ENCODE peak calls at places on chromosomes 11 and 22, in seven cellular contexts. Q is memory B cell, S is right atrium auricular region, T is mucosa of descending colon, O is T47D, B is RCC 7860, E is NAMALWA. Z is an unnamed sample.
A peak's percentile ranks its signal among the peaks of the same experiment; 100 is the strongest.

GRCh38 chr22:43320943-43321900 is 21.9 kb downstream of the SCUBE1 start:
- DNase-seq in S (no peak), O (no peak), B (no peak), T (no peak), E (no peak), Q (no peak), Z (no peak)

GRCh38 chr11:45924927-45925326 is 2.5 kb downstream of the LARGE2 start:
- DNase-seq in T (no peak), O (no peak), S (no peak), Q (no peak), E (no peak), B (no peak), Z (no peak)

GRCh38 chr11:102730036-102730815 is 5.5 kb upstream of the MMP8 start:
- DNase-seq in O (no peak), B (no peak), E (no peak), T (no peak), S (no peak), Q (no peak), Z (no peak)

GRCh38 chr11:69140635-69141034 is 15.1 kb upstream of the SMIM38 start:
- DNase-seq in B (no peak), S (no peak), Q (no peak), T (no peak), O (no peak), E (no peak), Z (no peak)

GRCh38 chr11:121595717-121596156 is 143.0 kb upstream of the SORL1-AS1 start:
- DNase-seq in Q (no peak), T (no peak), E (no peak), O (peak; percentile 47), B (peak; percentile 64), S (peak; percentile 80), Z (no peak)

GRCh38 chr11:95494856-95495255 is 263.9 kb upstream of the SESN3 start:
- DNase-seq in E (no peak), B (no peak), O (no peak), Q (no peak), S (no peak), T (no peak), Z (no peak)

GRCh38 chr22:46547179-46547882 is 9.9 kb upstream of the CELSR1 start:
- DNase-seq in E (no peak), O (no peak), S (peak; percentile 71), T (no peak), B (peak; percentile 88), Q (no peak), Z (no peak)

GRCh38 chr11:4647795-4648194 is 4.0 kb downstream of the OR51E1 start:
- DNase-seq in O (no peak), E (no peak), T (no peak), B (no peak), S (no peak), Q (no peak), Z (peak; percentile 42)

GRCh38 chr11:70135142-70136132 is 57.3 kb downstream of the ANO1 start:
- DNase-seq in S (no peak), T (no peak), E (no peak), Q (no peak), O (no peak), B (no peak), Z (no peak)

GRCh38 chr11:111631666-111632039 is 29.4 kb downstream of the SIK2 start:
- DNase-seq in S (no peak), Q (no peak), T (no peak), O (no peak), B (peak; percentile 18), E (no peak), Z (no peak)

GRCh38 chr11:123653997-123654565 is 343 bp downstream of the SCN3B start:
- DNase-seq in O (no peak), E (no peak), Q (no peak), B (no peak), T (peak; percentile 47), S (no peak), Z (no peak)

GRCh38 chr11:73530109-73530508 is 67.8 kb downstream of the FAM168A start:
- DNase-seq in Q (no peak), E (no peak), O (no peak), S (no peak), B (no peak), T (no peak), Z (no peak)

GRCh38 chr11:46120361-46120710 is 918 bp downstream of the PHF21A start:
- DNase-seq in Q (no peak), B (no peak), T (peak; percentile 67), O (no peak), E (no peak), S (no peak), Z (no peak)

GRCh38 chr11:128764617-128765095 is 70.8 kb downstream of the FLI1 start:
- DNase-seq in T (no peak), S (no peak), Q (no peak), O (peak; percentile 57), E (no peak), B (no peak), Z (no peak)

GRCh38 chr11:120240866-120241265 is 926 bp downstream of the POU2F3 start:
- DNase-seq in B (no peak), O (no peak), E (no peak), S (no peak), Q (no peak), T (no peak), Z (no peak)

GRCh38 chr11:93000511-93001476 is 31.3 kb downstream of the MTNR1B start:
- DNase-seq in E (no peak), T (no peak), O (no peak), S (no peak), B (peak; percentile 68), Q (no peak), Z (no peak)

GRCh38 chr11:44507491-44507890 is 58.0 kb upstream of the CD82 start:
- DNase-seq in T (no peak), Q (no peak), E (no peak), S (no peak), O (no peak), B (no peak), Z (no peak)

GRCh38 chr22:33427461-33427860 is 369.3 kb upstream of the SYN3 start:
- DNase-seq in S (no peak), T (no peak), O (no peak), B (no peak), E (no peak), Q (no peak), Z (no peak)

GRCh38 chr11:95593101-95593500 is 196.5 kb downstream of the FAM76B start:
- DNase-seq in B (no peak), T (no peak), S (no peak), E (no peak), Q (no peak), O (no peak), Z (no peak)